ENCODE peak calls at places on chromosomes 3 and 15, in seven cellular contexts. F is HepG2, K is fibroblast of lung, I is H9, V is neuronal stem cell, D is PC-3, X is endothelial cell of umbilical vein. W is an unnamed sample.

GRCh38 chr3:127014536-127015281 is 31.8 kb downstream of the PLXNA1 start:
- DNase-seq in K (no peak), F (no peak), D (no peak), X (no peak), I (no peak), V (no peak), W (no peak)

GRCh38 chr15:74960286-74960685 is 3.7 kb upstream of the RPP25 start:
- DNase-seq in V (no peak), D (no peak), X (no peak), F (no peak), K (no peak), I (no peak), W (no peak)

GRCh38 chr3:113829576-113830354 is 8.8 kb upstream of the GRAMD1C start:
- DNase-seq in V (no peak), K (no peak), D (peak; percentile 47), X (no peak), F (no peak), I (no peak), W (no peak)

GRCh38 chr3:67788396-67788795 is 134.0 kb upstream of the SUCLG2 start:
- DNase-seq in F (no peak), V (no peak), K (no peak), X (no peak), D (no peak), I (no peak), W (no peak)

GRCh38 chr3:195004512-195005250 is 266.3 kb downstream of the XXYLT1 start:
- DNase-seq in F (no peak), V (no peak), D (no peak), K (no peak), I (no peak), X (no peak), W (no peak)

GRCh38 chr3:185200639-185201038 is 47.8 kb upstream of the C3orf70 start:
- DNase-seq in D (peak; percentile 35), I (no peak), F (no peak), X (peak; percentile 58), V (no peak), K (peak; percentile 87), W (peak; percentile 95)

GRCh38 chr3:184608209-184608608 is 46.6 kb downstream of the EPHB3 start:
- DNase-seq in X (no peak), K (no peak), F (no peak), I (no peak), D (no peak), V (no peak), W (no peak)

GRCh38 chr3:13581485-13582365 is 32.8 kb downstream of the FBLN2 start:
- DNase-seq in K (peak; percentile 44), F (no peak), X (no peak), V (no peak), I (no peak), D (no peak), W (no peak)

GRCh38 chr3:174955513-174956001 is 96.4 kb downstream of the NAALADL2 start:
- DNase-seq in X (peak; percentile 16), K (peak; percentile 69), I (no peak), V (no peak), D (peak; percentile 90), F (peak; percentile 1), W (peak; percentile 62)

GRCh38 chr15:79887517-79887916 is 9.3 kb downstream of the MTHFS start:
- DNase-seq in F (no peak), X (no peak), I (no peak), V (no peak), D (no peak), K (peak; percentile 34), W (no peak)

GRCh38 chr3:150235799-150236198 is 172.3 kb upstream of the TSC22D2 start:
- DNase-seq in X (no peak), K (peak; percentile 96), V (no peak), F (no peak), I (no peak), D (peak; percentile 17), W (no peak)

GRCh38 chr3:155022896-155023295 is 57.2 kb upstream of the MME start:
- DNase-seq in X (no peak), V (no peak), I (no peak), D (no peak), F (no peak), K (no peak), W (no peak)

GRCh38 chr15:78080088-78080460 is 2.6 kb upstream of the TBC1D2B start:
- DNase-seq in F (no peak), K (no peak), I (no peak), D (no peak), V (no peak), X (no peak), W (no peak)

GRCh38 chr3:107740992-107741896 is 218.5 kb downstream of the BBX start:
- DNase-seq in V (no peak), D (peak; percentile 61), K (peak; percentile 18), F (peak; percentile 8), X (peak; percentile 59), I (no peak), W (peak; percentile 11)

GRCh38 chr15:100572362-100572983 is 29.5 kb downstream of the LINS1 start:
- DNase-seq in I (no peak), F (no peak), V (no peak), D (peak; percentile 58), X (peak; percentile 16), K (no peak), W (no peak)

GRCh38 chr3:141498592-141499223 is 11.9 kb downstream of the RASA2 start:
- DNase-seq in K (no peak), I (no peak), F (no peak), D (no peak), V (no peak), X (no peak), W (no peak)

GRCh38 chr3:112778298-112779008 is 68.2 kb downstream of the CD200R1L start:
- DNase-seq in K (peak; percentile 91), V (no peak), F (no peak), I (no peak), X (no peak), D (peak; percentile 86), W (peak; percentile 86)

GRCh38 chr15:44788748-44789147 is 52.4 kb downstream of the TRIM69 start:
- DNase-seq in K (peak; percentile 39), X (peak; percentile 77), F (no peak), I (no peak), V (no peak), D (no peak), W (no peak)

GRCh38 chr3:64691051-64691450 is 3.3 kb upstream of the ADAMTS9 start:
- DNase-seq in D (no peak), X (peak; percentile 49), F (no peak), K (peak; percentile 38), V (no peak), I (no peak), W (peak; percentile 22)

GRCh38 chr3:122609798-122610559 is 32.5 kb downstream of the PARP15 start:
- DNase-seq in K (peak; percentile 84), I (no peak), V (no peak), X (peak; percentile 67), F (no peak), D (peak; percentile 88), W (peak; percentile 85)
- H3K9ac ChIP-seq in K (peak overlapping the region; percentile 26), I (no peak overlapping the region), V (no peak overlapping the region), X (no peak overlapping the region), F (no peak overlapping the region), D (peak overlapping the region; percentile 3), W (peak overlapping the region; percentile 60)

GRCh38 chr15:55196458-55197361 is at the start of gene RSL24D1:
- DNase-seq in F (peak; percentile 98), K (peak; percentile 98), V (peak; percentile 89), I (peak; percentile 98), D (peak; percentile 96), X (peak; percentile 99), W (peak; percentile 99)

GRCh38 chr15:55197362-55197705 is 593 bp upstream of the RSL24D1 start:
- DNase-seq in K (no peak), V (no peak), F (no peak), X (no peak), D (no peak), I (no peak), W (no peak)

GRCh38 chr15:55197719-55198118 is 978 bp upstream of the RSL24D1 start:
- DNase-seq in F (no peak), I (no peak), X (no peak), D (no peak), V (no peak), K (no peak), W (no peak)

GRCh38 chr15:55194246-55194645 is 2.5 kb downstream of the RSL24D1 start:
- DNase-seq in K (no peak), D (no peak), I (no peak), X (no peak), F (no peak), V (no peak), W (no peak)

DNA sequence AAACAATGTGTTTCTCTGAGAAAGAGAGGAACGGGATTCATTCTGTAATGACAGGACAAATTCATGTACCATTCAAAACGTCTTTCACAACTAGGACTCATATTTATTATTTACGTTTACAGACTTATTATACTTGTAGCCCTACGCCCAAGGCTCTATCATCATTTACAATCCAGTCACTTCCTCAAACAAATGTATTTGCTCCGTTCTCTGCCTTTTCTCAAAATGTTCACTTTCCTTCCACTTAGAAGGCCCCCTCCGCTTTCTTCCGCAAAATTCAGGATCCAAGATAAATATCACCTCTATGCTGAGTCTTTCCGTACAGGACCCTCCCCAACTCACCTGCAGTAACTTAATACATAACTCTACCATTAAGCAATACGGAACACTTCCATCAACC is 730 bp downstream of the RSL24D1 start:
- DNase-seq in F (no peak), I (no peak), D (no peak), X (no peak), K (no peak), V (no peak), W (peak; percentile 8)
- H2AFZ ChIP-seq in F (no peak overlapping the region), I (no peak overlapping the region), D (peak overlapping the region; percentile 67), X (peak overlapping the region; percentile 47), K (peak overlapping the region; percentile 41), V (peak overlapping the region; percentile 81), W (peak overlapping the region; percentile 94)

GRCh38 chr3:159853506-159853864 is 135.2 kb upstream of the IL12A start:
- DNase-seq in X (no peak), V (no peak), F (no peak), K (no peak), D (no peak), I (no peak), W (no peak)

GRCh38 chr3:159850481-159850880 is 138.2 kb upstream of the IL12A start:
- DNase-seq in F (no peak), X (no peak), K (no peak), I (no peak), V (no peak), D (no peak), W (no peak)

GRCh38 chr3:159852821-159853505 is 135.7 kb upstream of the IL12A start:
- DNase-seq in D (peak; percentile 37), V (no peak), F (no peak), I (peak; percentile 62), K (peak; percentile 72), X (peak; percentile 97), W (peak; percentile 66)

GRCh38 chr3:159854500-159855124 is 134.0 kb upstream of the IL12A start:
- DNase-seq in V (no peak), F (peak; percentile 3), I (no peak), D (peak; percentile 91), X (peak; percentile 94), K (peak; percentile 99), W (peak; percentile 86)

GRCh38 chr3:159852256-159852655 is 136.4 kb upstream of the IL12A start:
- DNase-seq in F (no peak), X (peak; percentile 67), K (no peak), I (no peak), V (no peak), D (no peak), W (no peak)
- H3K27ac ChIP-seq in F (no peak overlapping the region), X (peak overlapping the region; percentile 97), K (peak overlapping the region; percentile 84), I (peak overlapping the region; percentile 17), V (peak overlapping the region; percentile 81), D (no peak overlapping the region), W (peak overlapping the region; percentile 91)

DNA sequence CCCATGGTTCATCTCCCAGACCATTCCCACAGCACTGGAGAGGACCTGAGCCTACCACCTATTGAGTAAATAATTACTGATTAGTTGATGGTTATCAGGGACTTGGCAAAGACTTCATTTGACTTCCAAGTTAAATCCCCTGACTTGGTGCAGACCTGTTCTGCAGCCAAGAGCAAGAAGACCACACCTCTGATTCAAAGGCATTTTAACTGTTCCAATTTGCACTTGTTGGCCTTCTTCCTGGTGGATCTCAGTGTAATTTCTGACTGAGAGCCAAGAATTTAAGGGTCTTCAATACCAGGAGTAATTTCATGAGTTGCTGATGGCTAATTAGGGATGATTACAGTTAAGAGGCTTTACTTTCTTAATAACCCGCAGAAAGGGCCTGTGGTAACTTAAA is 24.0 kb downstream of the THSD4 start:
- DNase-seq in V (no peak), D (no peak), K (no peak), I (no peak), X (no peak), F (no peak), W (no peak)
- H3K9ac ChIP-seq in V (no peak overlapping the region), D (no peak overlapping the region), K (no peak overlapping the region), I (no peak overlapping the region), X (no peak overlapping the region), F (no peak overlapping the region), W (no peak overlapping the region)

W was measured in mammary epithelial cell.